ENCODE peak calls at places on chromosomes 13 and 19, in seven cellular contexts. F is sigmoid colon, R is Right ventricle myocardium superior, T is aorta, I is dorsolateral prefrontal cortex, Y is non-pigmented ciliary epithelial cell, W is MCF 10A. J is an unnamed sample.

GRCh38 chr19:40229926-40230417 is 3.5 kb upstream of the CCNP start:
- DNase-seq in F (no peak), R (peak), T (no peak), I (no peak), Y (no peak), W (no peak), J (no peak)

GRCh38 chr19:45638930-45639729 is at the start of gene EML2:
- DNase-seq in F (no peak), R (peak), T (no peak), I (no peak), Y (no peak), W (peak), J (peak)

GRCh38 chr19:49689133-49690072 is at the start of gene ADM5:
- DNase-seq in F (no peak), R (peak), T (no peak), I (peak), Y (no peak), W (no peak), J (no peak)

GRCh38 chr19:16208064-16208759 is 10.5 kb downstream of the AP1M1 start:
- DNase-seq in F (peak), R (no peak), T (no peak), I (no peak), Y (no peak), W (no peak), J (no peak)

GRCh38 chr13:113220877-113221276 is 11.5 kb downstream of the CUL4A start:
- DNase-seq in F (no peak), R (no peak), T (no peak), I (no peak), Y (no peak), W (no peak), J (no peak)

GRCh38 chr13:107457686-107458085 is 757.6 kb downstream of the LIG4 start:
- DNase-seq in F (no peak), R (no peak), T (no peak), I (no peak), Y (no peak), W (no peak), J (no peak)

GRCh38 chr13:39760521-39760920 is 105.1 kb downstream of the COG6 start:
- DNase-seq in F (no peak), R (no peak), T (no peak), I (no peak), Y (no peak), W (no peak), J (no peak)

GRCh38 chr13:35501721-35502235 is 25.3 kb upstream of the MAB21L1 start:
- DNase-seq in F (no peak), R (no peak), T (no peak), I (peak), Y (no peak), W (no peak), J (no peak)

GRCh38 chr19:10290876-10291553 is 1.3 kb downstream of the ICAM5 start:
- DNase-seq in F (no peak), R (peak), T (peak), I (no peak), Y (no peak), W (peak), J (peak)